ENCODE peak calls at places on chromosomes 2 and 18, in nine cellular contexts. X, O, S, P, D, F, B, L and Z are unnamed samples.

GRCh38 chr2:238684362-238685326 is 163.2 kb upstream of the TWIST2 start:
- DNase-seq in X (no peak), O (no peak), S (peak; percentile 90), P (no peak), D (no peak), F (peak; percentile 80), B (no peak), L (no peak), Z (peak; percentile 92)

GRCh38 chr2:26173596-26174482 is 951 bp downstream of the GAREM2 start:
- DNase-seq in X (no peak), O (no peak), S (peak; percentile 61), P (peak; percentile 48), D (no peak), F (no peak), B (no peak), L (no peak), Z (no peak)

GRCh38 chr18:48913201-48913600 is 37.6 kb downstream of the SMAD7 start:
- DNase-seq in X (no peak), O (no peak), S (peak; percentile 45), P (no peak), D (no peak), F (no peak), B (peak; percentile 81), L (peak; percentile 51), Z (no peak)

GRCh38 chr2:12854001-12854530 is 137.3 kb downstream of the TRIB2 start:
- DNase-seq in X (no peak), O (no peak), S (no peak), P (no peak), D (no peak), F (no peak), B (peak; percentile 74), L (no peak), Z (no peak)

GRCh38 chr2:234995332-234996007 is 43.7 kb downstream of the SH3BP4 start:
- DNase-seq in X (no peak), O (no peak), S (peak; percentile 54), P (no peak), D (no peak), F (no peak), B (no peak), L (no peak), Z (no peak)

GRCh38 chr2:238720232-238720672 is 127.6 kb upstream of the TWIST2 start:
- DNase-seq in X (peak; percentile 22), O (no peak), S (no peak), P (no peak), D (no peak), F (peak; percentile 52), B (no peak), L (peak; percentile 54), Z (peak; percentile 87)

GRCh38 chr2:222952204-222952603 is 91.4 kb downstream of the ACSL3 start:
- DNase-seq in X (no peak), O (no peak), S (no peak), P (no peak), D (no peak), F (no peak), B (no peak), L (peak; percentile 80), Z (no peak)

GRCh38 chr2:235232474-235233435 is 261.1 kb upstream of the AGAP1 start:
- DNase-seq in X (no peak), O (no peak), S (no peak), P (no peak), D (no peak), F (no peak), B (no peak), L (no peak), Z (no peak)

GRCh38 chr2:3282056-3282998 is 95.3 kb downstream of the EIPR1 start:
- DNase-seq in X (no peak), O (peak; percentile 50), S (peak; percentile 77), P (no peak), D (peak; percentile 67), F (no peak), B (peak; percentile 71), L (peak; percentile 10), Z (no peak)

GRCh38 chr2:63484481-63484880 is 103.8 kb downstream of the WDPCP start:
- DNase-seq in X (no peak), O (no peak), S (no peak), P (no peak), D (no peak), F (no peak), B (no peak), L (no peak), Z (no peak)

GRCh38 chr18:78725426-78725825 is 254.2 kb upstream of the SALL3 start:
- DNase-seq in X (no peak), O (no peak), S (peak; percentile 32), P (no peak), D (no peak), F (no peak), B (peak; percentile 51), L (peak; percentile 18), Z (peak; percentile 89)

GRCh38 chr2:86790828-86791561 is at the start of gene CD8A:
- DNase-seq in X (no peak), O (no peak), S (no peak), P (no peak), D (no peak), F (no peak), B (peak; percentile 85), L (no peak), Z (no peak)

GRCh38 chr2:73297151-73297559 is 3.8 kb upstream of the EGR4 start:
- DNase-seq in X (no peak), O (no peak), S (no peak), P (no peak), D (no peak), F (no peak), B (no peak), L (no peak), Z (no peak)

GRCh38 chr2:67581751-67582150 is 184.6 kb downstream of the ETAA1 start:
- DNase-seq in X (peak; percentile 5), O (no peak), S (no peak), P (no peak), D (no peak), F (no peak), B (no peak), L (no peak), Z (no peak)

GRCh38 chr2:234478121-234478858 is 18.6 kb downstream of the ARL4C start:
- DNase-seq in X (no peak), O (no peak), S (no peak), P (no peak), D (no peak), F (no peak), B (no peak), L (no peak), Z (no peak)

GRCh38 chr2:236569593-236569973 is at the start of gene ACKR3:
- DNase-seq in X (no peak), O (peak; percentile 86), S (peak; percentile 92), P (no peak), D (peak; percentile 78), F (peak; percentile 21), B (peak; percentile 92), L (peak; percentile 76), Z (peak; percentile 95)
- TF ChIP-seq POLR2A in X (no peak), O (peak; percentile 87), S (no peak), P (no peak), D (peak; percentile 38), F (no peak), B (no peak), L (no peak), Z (peak; percentile 41)

DNA sequence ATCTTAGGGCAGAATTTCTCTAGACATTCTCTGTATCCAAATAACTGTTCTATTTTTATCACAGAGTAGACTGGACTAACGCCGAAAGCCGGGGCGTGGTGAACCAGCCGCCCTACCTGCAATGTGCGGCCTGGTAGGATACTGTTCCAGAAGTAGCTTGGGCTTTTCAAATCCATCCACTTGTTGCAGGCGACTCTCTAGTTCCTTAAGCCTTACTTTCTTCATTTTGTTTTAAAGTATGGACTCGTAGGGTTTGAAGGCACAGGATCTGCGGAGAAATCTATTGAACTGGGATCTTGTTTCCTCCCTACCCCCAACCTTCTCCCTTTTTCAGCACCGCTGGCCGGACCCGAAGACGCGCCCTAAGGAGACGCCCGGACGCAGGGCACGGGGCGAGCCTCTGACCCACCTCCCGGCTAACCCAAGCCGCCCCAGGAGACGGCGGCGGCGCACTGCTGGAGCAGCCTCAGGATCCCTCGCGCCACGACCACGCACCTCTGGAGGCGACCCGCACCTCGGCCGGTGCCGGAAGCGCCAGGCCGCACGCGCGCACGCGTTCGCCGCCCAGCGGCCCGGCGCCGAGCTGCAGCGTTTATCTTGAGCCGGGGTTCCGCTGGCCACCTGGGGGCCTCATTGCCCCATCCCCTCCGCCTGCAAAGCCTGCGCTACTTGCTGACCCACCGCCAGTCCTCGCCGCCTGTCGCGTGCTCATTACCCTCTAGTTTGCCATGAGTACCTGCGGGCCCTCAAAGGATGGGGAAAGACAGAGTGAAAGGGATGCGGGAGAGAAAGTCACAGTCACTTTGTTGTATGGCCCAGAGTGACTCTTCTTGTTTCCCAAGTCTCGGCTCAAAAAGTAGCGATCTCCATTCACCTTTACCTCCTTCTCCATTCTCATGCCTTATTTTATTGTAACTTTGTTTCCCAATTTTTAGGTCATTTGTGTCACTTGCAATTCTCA is at the start of gene METTL5:
- DNase-seq in X (peak; percentile 96), O (peak; percentile 83), S (peak; percentile 88), P (peak; percentile 61), D (peak; percentile 72), F (peak; percentile 72), B (peak; percentile 95), L (peak; percentile 85), Z (no peak)
- TF ChIP-seq POLR2AphosphoS5 in X (peak; percentile 84), O (no peak), S (peak; percentile 89), P (no peak), D (peak; percentile 13), F (peak; percentile 91), B (peak; percentile 92), L (peak; percentile 84), Z (no peak)

DNA sequence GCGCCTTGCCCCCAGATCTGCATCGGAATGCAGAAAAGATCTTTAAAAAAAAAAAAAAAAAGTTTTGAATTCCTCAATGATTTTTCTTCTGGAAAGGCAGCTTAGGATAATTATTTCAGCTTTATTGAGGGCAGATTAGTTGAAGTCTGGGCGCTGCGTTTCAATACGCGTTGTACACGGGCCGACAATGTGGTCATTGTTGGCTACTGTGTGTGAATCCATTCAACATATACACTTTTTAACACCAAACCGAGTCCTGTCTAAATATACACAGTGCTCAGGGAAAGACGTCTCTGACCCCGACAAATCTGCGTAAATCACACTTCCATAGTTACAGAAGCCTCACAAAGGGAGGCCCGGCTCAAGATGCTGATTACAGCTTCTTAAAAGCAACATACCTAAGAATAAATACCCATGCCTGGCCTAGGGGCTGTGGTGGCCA is 1.4 kb upstream of the SIX3 start:
- DNase-seq in X (no peak), O (no peak), S (no peak), P (peak; percentile 14), D (no peak), F (no peak), B (no peak), L (no peak), Z (no peak)
- H3K4me1 ChIP-seq in X (no peaks in the 10 kb centered on the region), O (peaks cover 68% of the 10 kb centered on the region), S (peaks cover 66% of the 10 kb centered on the region), P (peaks cover 4% of the 10 kb centered on the region), D (peaks cover 3% of the 10 kb centered on the region), F (peaks cover 46% of the 10 kb centered on the region), B (peaks cover 88% of the 10 kb centered on the region), L (peaks cover 81% of the 10 kb centered on the region), Z (peaks cover 68% of the 10 kb centered on the region)

DNA sequence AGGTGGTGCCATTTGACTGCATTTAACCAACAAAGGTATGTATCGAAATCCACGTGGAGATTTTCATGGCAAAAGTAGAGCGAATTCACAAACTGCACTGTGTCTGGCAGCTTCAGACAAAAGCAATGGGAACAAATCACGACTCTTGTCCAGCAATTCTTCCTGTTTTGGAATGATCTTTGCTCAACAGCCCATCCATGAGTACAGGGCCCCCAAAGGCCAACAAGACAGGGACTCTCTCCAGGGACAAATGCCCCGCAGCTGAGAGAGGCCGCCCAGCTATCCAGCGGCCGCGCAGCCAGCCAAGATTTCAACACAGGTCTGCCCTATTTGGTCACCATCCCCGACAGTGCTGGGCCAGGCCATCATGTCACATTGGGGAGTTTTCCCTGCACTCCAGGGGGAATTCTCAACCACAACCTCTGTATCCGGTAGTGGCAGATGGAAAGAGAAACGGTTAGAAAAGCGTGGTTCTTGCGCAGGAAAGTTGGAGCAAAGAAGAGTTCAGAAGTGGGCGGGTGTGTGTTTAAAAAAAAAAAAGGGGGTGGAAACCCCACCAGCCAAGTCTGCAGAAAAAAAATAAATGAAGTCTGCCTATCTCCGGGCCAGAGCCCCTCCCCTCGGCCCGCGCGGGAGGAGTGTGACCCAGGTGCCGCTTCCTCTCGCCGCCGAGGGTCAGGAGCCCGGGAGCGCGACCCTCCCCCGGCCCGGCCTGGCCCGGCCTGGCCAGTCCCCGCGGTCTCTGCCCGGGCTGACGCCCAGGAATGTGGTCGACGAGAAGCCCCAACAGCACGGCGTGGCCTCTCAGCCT is at the start of gene GYPC:
- DNase-seq in X (peak; percentile 85), O (peak; percentile 94), S (peak; percentile 92), P (peak; percentile 62), D (no peak), F (no peak), B (peak; percentile 93), L (peak; percentile 47), Z (peak; percentile 94)
- TF ChIP-seq POLR2A in X (peak; percentile 71), O (peak; percentile 31), S (peak; percentile 25), P (no peak), D (no peak), F (no peak), B (no peak), L (no peak), Z (no peak)